ENCODE peak calls at places on chromosomes 7 and 10, in six cellular contexts. F is dorsolateral prefrontal cortex, G is foreskin keratinocyte, Z is psoas muscle, A is astrocyte, B is IMR-90. V is an unnamed sample.

GRCh38 chr7:157581740-157582139 is 244.9 kb downstream of the DNAJB6 start:
- DNase-seq in F (no peak), G (no peak), Z (no peak), A (no peak), B (no peak), V (peak; percentile 70)

GRCh38 chr10:17729630-17730029 is 22.4 kb upstream of the TMEM236 start:
- DNase-seq in G (no peak), Z (no peak), B (no peak), A (no peak), F (no peak), V (no peak)

GRCh38 chr7:132263151-132263550 is 313.1 kb downstream of the PLXNA4 start:
- DNase-seq in B (no peak), F (no peak), Z (no peak), G (no peak), A (no peak), V (no peak)

GRCh38 chr7:26454180-26454579 is 162.5 kb downstream of the SNX10 start:
- DNase-seq in G (peak; percentile 29), F (no peak), A (no peak), Z (no peak), B (no peak), V (no peak)

GRCh38 chr10:14617850-14618249 is 156.8 kb downstream of the FAM107B start:
- DNase-seq in F (no peak), Z (no peak), G (peak; percentile 55), B (peak; percentile 45), A (peak; percentile 44), V (no peak)

GRCh38 chr10:30985552-30985951 is 46.1 kb downstream of the ZNF438 start:
- DNase-seq in A (peak; percentile 63), Z (no peak), G (peak; percentile 79), F (no peak), B (peak; percentile 62), V (no peak)

GRCh38 chr7:47254081-47255006 is 327.6 kb downstream of the TNS3 start:
- DNase-seq in B (peak; percentile 35), F (peak; percentile 58), G (peak; percentile 15), Z (peak; percentile 95), A (no peak), V (peak; percentile 95)

GRCh38 chr7:7670490-7670889 is 29.9 kb downstream of the UMAD1 start:
- DNase-seq in B (no peak), G (no peak), A (no peak), F (no peak), Z (no peak), V (no peak)

GRCh38 chr7:30255096-30255769 is 29.2 kb upstream of the ZNRF2 start:
- DNase-seq in G (no peak), F (no peak), A (no peak), B (no peak), Z (no peak), V (no peak)

GRCh38 chr10:132105302-132105995 is 39.7 kb downstream of the JAKMIP3 start:
- DNase-seq in G (no peak), A (no peak), B (no peak), F (no peak), Z (peak; percentile 38), V (no peak)

DNA sequence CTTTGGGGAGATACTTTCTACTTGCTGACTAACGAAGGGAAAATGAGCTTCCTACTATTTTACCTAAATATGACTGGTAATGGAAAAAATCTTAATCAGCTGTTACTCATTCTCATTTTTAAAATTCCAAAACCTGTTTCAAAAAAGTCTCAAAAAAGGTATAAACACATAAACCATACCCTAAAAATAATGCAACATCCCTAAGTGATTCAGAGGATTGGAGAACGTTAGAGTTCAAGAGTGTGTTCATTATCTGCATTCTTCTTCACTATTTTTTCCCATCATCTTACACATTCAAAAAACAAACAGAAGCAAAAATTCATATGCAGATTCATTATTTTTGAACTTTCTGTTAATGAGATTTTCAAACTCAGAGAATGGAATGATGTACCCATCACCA is 150.4 kb upstream of the GNAI1 start:
- DNase-seq in Z (no peak), A (peak; percentile 61), B (peak; percentile 73), G (peak; percentile 77), F (no peak), V (no peak)
- H3K27ac ChIP-seq in Z (no peak overlapping the region), A (peak overlapping the region; percentile 56), B (peak overlapping the region; percentile 68), G (no peak overlapping the region), F (no peak overlapping the region), V (no peak overlapping the region)

GRCh38 chr10:116298586-116298985 is 25.6 kb upstream of the GFRA1 start:
- DNase-seq in A (no peak), G (no peak), F (no peak), B (no peak), Z (no peak), V (no peak)

GRCh38 chr10:116292493-116292892 is 19.5 kb upstream of the GFRA1 start:
- DNase-seq in G (no peak), B (no peak), F (no peak), Z (no peak), A (no peak), V (no peak)

GRCh38 chr10:116300477-116301034 is 23.7 kb upstream of the CCDC172 start:
- DNase-seq in Z (no peak), A (no peak), F (no peak), B (no peak), G (no peak), V (no peak)

DNA sequence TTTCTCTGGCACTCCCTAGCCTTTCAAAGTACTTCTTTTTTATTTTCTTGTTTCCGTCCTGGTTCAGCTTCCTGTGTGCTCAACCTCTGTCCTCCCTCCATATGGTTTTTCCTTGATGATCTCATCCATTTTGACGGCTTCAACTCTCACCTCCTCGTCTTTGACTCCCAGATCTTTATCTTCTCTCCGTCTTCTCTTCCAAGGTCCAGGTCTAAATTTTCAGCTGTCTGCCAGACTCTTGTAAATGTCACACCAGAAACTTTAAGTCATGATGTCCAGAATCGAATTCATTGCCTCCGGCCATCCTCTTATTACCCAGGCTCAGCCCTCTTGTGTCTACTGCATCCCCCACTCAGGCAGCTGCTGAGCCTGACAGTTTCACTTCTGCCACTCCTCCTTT is 23.4 kb upstream of the GFRA1 start:
- DNase-seq in B (no peak), A (no peak), G (no peak), F (no peak), Z (no peak), V (no peak)
- TF ChIP-seq CTCF in B (no peak), A (no peak), G (no peak), F (no peak), Z (no peak), V (no peak)

GRCh38 chr10:22770270-22770669 is 55.9 kb upstream of the PIP4K2A start:
- DNase-seq in G (no peak), Z (no peak), A (no peak), B (no peak), F (no peak), V (no peak)

GRCh38 chr10:22767859-22768258 is 53.5 kb upstream of the PIP4K2A start:
- DNase-seq in G (no peak), F (no peak), B (no peak), A (no peak), Z (no peak), V (no peak)

GRCh38 chr10:22764639-22765038 is 50.3 kb upstream of the PIP4K2A start:
- DNase-seq in A (no peak), G (no peak), F (no peak), Z (no peak), B (no peak), V (no peak)

GRCh38 chr10:22765660-22766547 is 51.5 kb upstream of the PIP4K2A start:
- DNase-seq in B (no peak), F (no peak), G (no peak), A (no peak), Z (no peak), V (no peak)

DNA sequence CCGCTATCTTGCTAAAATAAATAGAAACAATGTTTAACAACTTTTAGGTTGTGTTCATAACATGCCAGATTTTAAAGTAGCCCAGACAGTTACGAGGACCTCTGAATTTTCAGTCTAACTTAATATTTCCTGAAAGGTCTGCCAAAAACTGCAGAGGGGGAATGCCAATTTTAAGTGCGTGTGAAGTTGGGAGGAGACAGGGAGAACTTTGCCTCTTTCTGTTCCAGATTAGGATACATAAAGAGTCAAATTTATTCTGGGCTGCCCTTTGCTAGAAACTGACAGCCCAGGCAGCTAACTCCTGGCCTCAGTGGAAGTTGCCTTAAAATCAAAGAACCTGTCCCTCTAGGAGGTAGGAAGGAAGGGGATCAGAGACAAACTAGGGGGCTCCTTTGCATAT is 52.3 kb upstream of the PIP4K2A start:
- DNase-seq in Z (no peak), A (no peak), G (no peak), B (no peak), F (no peak), V (no peak)
- H3K27ac ChIP-seq in Z (no peak overlapping the region), A (no peak overlapping the region), G (no peak overlapping the region), B (no peak overlapping the region), F (peak overlapping the region; percentile 98), V (no peak overlapping the region)

GRCh38 chr7:116167177-116167576 is 43.2 kb upstream of the TES start:
- DNase-seq in F (no peak), A (no peak), Z (no peak), G (no peak), B (no peak), V (no peak)
- TF ChIP-seq CTCF in F (no peak), A (no peak), Z (no peak), G (peak; percentile 31), B (no peak), V (no peak)